ENCODE peak calls at places on chromosomes 13 and 19, in seven cellular contexts. J is fibroblast of villous mesenchyme, Z is germinal center, O is dorsolateral prefrontal cortex, V is ascending aorta, G is NCI-H345, I is sigmoid colon. B is an unnamed sample.

GRCh38 chr13:48066310-48066989 is 28.5 kb downstream of the MED4 start:
- DNase-seq in J (peak; percentile 28), Z (no peak), O (no peak), G (peak; percentile 13), I (no peak), V (no peak), B (no peak)

GRCh38 chr19:40703029-40703755 is 12.7 kb upstream of the NUMBL start:
- DNase-seq in V (no peak), Z (no peak), O (no peak), G (no peak), I (no peak), J (no peak), B (no peak)

GRCh38 chr19:39542198-39542597 is 2.2 kb upstream of the EID2 start:
- DNase-seq in V (peak; percentile 19), J (no peak), I (no peak), Z (no peak), O (no peak), G (peak; percentile 25), B (no peak)

GRCh38 chr13:99331881-99332293 is 24.7 kb upstream of the GPR183 start:
- DNase-seq in G (no peak), V (no peak), O (no peak), J (no peak), I (no peak), Z (no peak), B (no peak)

GRCh38 chr13:112905990-112906641 is 62.9 kb upstream of the MCF2L start:
- DNase-seq in O (no peak), V (peak; percentile 39), G (peak; percentile 91), I (no peak), Z (no peak), J (no peak), B (peak; percentile 38)

GRCh38 chr13:65783383-65783782 is 1446.8 kb downstream of the PCDH9 start:
- DNase-seq in Z (no peak), I (no peak), J (no peak), G (no peak), V (no peak), O (no peak), B (no peak)

GRCh38 chr19:48967346-48968178 is 2.5 kb downstream of the FTL start:
- DNase-seq in J (peak; percentile 81), G (no peak), Z (no peak), O (no peak), I (peak; percentile 77), V (no peak), B (no peak)

GRCh38 chr19:10764340-10764894 is 46.5 kb downstream of the DNM2 start:
- DNase-seq in Z (no peak), V (no peak), O (no peak), I (no peak), J (peak; percentile 33), G (no peak), B (no peak)

GRCh38 chr19:17171874-17172273 is 43.3 kb upstream of the USE1 start:
- DNase-seq in O (no peak), G (no peak), Z (no peak), J (no peak), I (no peak), V (no peak), B (no peak)

GRCh38 chr13:113938246-113938645 is 35.6 kb downstream of the C13orf46 start:
- DNase-seq in O (no peak), V (no peak), J (no peak), Z (no peak), G (peak; percentile 15), I (no peak), B (no peak)

GRCh38 chr19:8489591-8490394 is 12.6 kb downstream of the PRAM1 start:
- DNase-seq in J (no peak), G (peak; percentile 38), V (no peak), I (no peak), O (no peak), Z (no peak), B (no peak)

GRCh38 chr19:44808463-44809371 is at the start of gene BCAM:
- DNase-seq in I (peak; percentile 91), Z (peak; percentile 54), V (peak; percentile 87), G (peak; percentile 38), J (peak; percentile 72), O (no peak), B (peak; percentile 90)

GRCh38 chr13:70842062-70842644 is 733.9 kb upstream of the KLHL1 start:
- DNase-seq in G (no peak), O (no peak), J (no peak), I (no peak), Z (no peak), V (no peak), B (no peak)

GRCh38 chr13:104816716-104817115 is 1718.7 kb downstream of the EFNB2 start:
- DNase-seq in I (no peak), V (no peak), O (no peak), G (no peak), Z (no peak), J (no peak), B (no peak)

GRCh38 chr19:53553865-53554791 is 16.2 kb downstream of the ZNF331 start:
- DNase-seq in O (peak; percentile 84), J (peak; percentile 93), I (peak; percentile 97), Z (peak; percentile 85), G (peak; percentile 84), V (peak; percentile 94), B (peak; percentile 91)

GRCh38 chr13:113967206-113967720 is 6.6 kb downstream of the C13orf46 start:
- DNase-seq in J (no peak), G (no peak), V (no peak), Z (no peak), O (no peak), I (peak; percentile 36), B (no peak)

GRCh38 chr19:38316477-38317067 is 825 bp upstream of the YIF1B start:
- DNase-seq in O (no peak), J (no peak), I (no peak), Z (no peak), V (no peak), G (no peak), B (no peak)

GRCh38 chr13:97133955-97134354 is 88.2 kb upstream of the MBNL2 start:
- DNase-seq in Z (no peak), G (peak; percentile 79), I (no peak), V (no peak), O (no peak), J (no peak), B (no peak)

GRCh38 chr19:37931941-37932655 is 25.1 kb downstream of the SIPA1L3 start:
- DNase-seq in O (peak; percentile 89), V (peak; percentile 77), Z (peak; percentile 57), J (peak; percentile 34), G (peak; percentile 94), I (peak; percentile 65), B (peak; percentile 84)

GRCh38 chr13:99501952-99502310 is 659 bp downstream of the TM9SF2 start:
- DNase-seq in I (no peak), J (peak; percentile 38), O (no peak), Z (no peak), V (no peak), G (no peak), B (peak; percentile 81)

GRCh38 chr19:20044663-20045062 is 5.4 kb upstream of the ZNF682 start:
- DNase-seq in O (no peak), Z (no peak), G (no peak), V (no peak), I (no peak), J (no peak), B (no peak)

GRCh38 chr13:99057310-99057975 is 79.6 kb upstream of the DOCK9 start:
- DNase-seq in I (no peak), O (no peak), Z (no peak), G (no peak), V (no peak), J (peak; percentile 83), B (no peak)

GRCh38 chr19:49326165-49326704 is 1.2 kb upstream of the SLC6A16 start:
- DNase-seq in Z (peak; percentile 74), V (no peak), J (no peak), G (no peak), O (no peak), I (no peak), B (no peak)

GRCh38 chr13:86403213-86403612 is 604.0 kb upstream of the SLITRK6 start:
- DNase-seq in G (no peak), O (no peak), Z (no peak), J (no peak), V (no peak), I (no peak), B (no peak)

GRCh38 chr19:40445945-40446784 is 2.0 kb upstream of the SERTAD3 start:
- DNase-seq in I (no peak), O (no peak), V (no peak), Z (no peak), J (peak; percentile 14), G (no peak), B (no peak)

GRCh38 chr13:84570831-84571230 is 688.6 kb upstream of the SLITRK1 start:
- DNase-seq in Z (no peak), J (no peak), V (no peak), G (no peak), O (no peak), I (no peak), B (no peak)

GRCh38 chr19:49749771-49750170 is 13.3 kb downstream of the TSKS start:
- DNase-seq in I (no peak), V (no peak), G (no peak), O (no peak), Z (no peak), J (no peak), B (no peak)

GRCh38 chr13:111399776-111400505 is 79.5 kb downstream of the TEX29 start:
- DNase-seq in G (no peak), Z (no peak), I (peak; percentile 46), J (no peak), V (no peak), O (no peak), B (peak; percentile 67)

GRCh38 chr13:42049454-42049780 is 969 bp downstream of the DGKH start:
- DNase-seq in G (no peak), O (no peak), I (no peak), J (no peak), Z (no peak), V (no peak), B (no peak)

GRCh38 chr19:27833031-27833430 is 1379.9 kb downstream of the UQCRFS1 start:
- DNase-seq in J (no peak), V (no peak), I (no peak), G (no peak), Z (no peak), O (no peak), B (no peak)

GRCh38 chr19:55096061-55096701 is 20.5 kb downstream of the EPS8L1 start:
- DNase-seq in V (no peak), J (no peak), I (no peak), O (no peak), Z (no peak), G (no peak), B (no peak)

GRCh38 chr19:28264556-28264955 is 948.4 kb downstream of the UQCRFS1 start:
- DNase-seq in G (no peak), Z (no peak), I (no peak), V (no peak), J (no peak), O (no peak), B (no peak)